ENCODE peak calls at places on chromosomes 12 and 14, in nine cellular contexts. R, F, A, W, T, X, J, O and E are unnamed samples.

GRCh38 chr14:65411656-65412188 is 808 bp upstream of the FUT8 start:
- DNase-seq in R (peak), F (peak), A (peak), W (peak), T (no peak), X (peak), J (peak), O (peak), E (peak)

GRCh38 chr14:58787601-58788000 is 149.8 kb downstream of the DACT1 start:
- DNase-seq in R (no peak), F (no peak), A (no peak), W (no peak), T (no peak), X (no peak), J (no peak), O (no peak), E (no peak)

GRCh38 chr14:99576761-99577705 is 27.0 kb downstream of the CCDC85C start:
- DNase-seq in R (no peak), F (no peak), A (no peak), W (no peak), T (no peak), X (no peak), J (no peak), O (no peak), E (no peak)

GRCh38 chr14:54310151-54310851 is 86.5 kb upstream of the CDKN3 start:
- DNase-seq in R (no peak), F (no peak), A (no peak), W (no peak), T (no peak), X (no peak), J (no peak), O (no peak), E (no peak)

GRCh38 chr14:80110721-80111120 is 100.6 kb downstream of the DIO2 start:
- DNase-seq in R (no peak), F (no peak), A (no peak), W (no peak), T (no peak), X (no peak), J (no peak), O (no peak), E (no peak)

GRCh38 chr12:2944401-2945047 is 14.7 kb upstream of the TEAD4 start:
- DNase-seq in R (no peak), F (peak), A (peak), W (no peak), T (no peak), X (peak), J (peak), O (no peak), E (peak)

GRCh38 chr14:51850651-51851050 is 9.8 kb upstream of the GNG2 start:
- DNase-seq in R (no peak), F (no peak), A (no peak), W (no peak), T (no peak), X (no peak), J (no peak), O (no peak), E (no peak)

GRCh38 chr14:34501997-34502396 is 37.5 kb downstream of the EAPP start:
- DNase-seq in R (no peak), F (no peak), A (no peak), W (no peak), T (no peak), X (no peak), J (no peak), O (peak), E (no peak)

GRCh38 chr12:120532701-120533238 is 1.4 kb upstream of the RNF10 start:
- DNase-seq in R (no peak), F (no peak), A (no peak), W (no peak), T (no peak), X (no peak), J (no peak), O (no peak), E (no peak)

GRCh38 chr12:94082690-94083089 is 65.7 kb upstream of the PLXNC1 start:
- DNase-seq in R (no peak), F (no peak), A (no peak), W (no peak), T (no peak), X (no peak), J (no peak), O (no peak), E (no peak)

GRCh38 chr12:121917950-121918678 is at the start of gene CFAP251:
- DNase-seq in R (peak), F (peak), A (peak), W (peak), T (no peak), X (peak), J (peak), O (peak), E (peak)

GRCh38 chr14:77458249-77458950 is 507 bp downstream of the AHSA1 start:
- DNase-seq in R (peak), F (peak), A (no peak), W (no peak), T (no peak), X (no peak), J (peak), O (peak), E (no peak)

GRCh38 chr12:55724226-55724939 is 4.2 kb downstream of the RDH5 start:
- DNase-seq in R (no peak), F (no peak), A (peak), W (peak), T (no peak), X (peak), J (peak), O (no peak), E (no peak)

GRCh38 chr12:111342376-111342775 is 26.5 kb downstream of the PHETA1 start:
- DNase-seq in R (no peak), F (no peak), A (no peak), W (no peak), T (no peak), X (no peak), J (no peak), O (no peak), E (no peak)

GRCh38 chr14:70640938-70641547 is 673 bp upstream of the TTC9 start:
- DNase-seq in R (no peak), F (peak), A (peak), W (peak), T (no peak), X (no peak), J (no peak), O (peak), E (no peak)

GRCh38 chr14:72608391-72609204 is 285.3 kb downstream of the DPF3 start:
- DNase-seq in R (no peak), F (no peak), A (peak), W (peak), T (peak), X (no peak), J (no peak), O (peak), E (no peak)

GRCh38 chr12:95385646-95386045 is 88.3 kb upstream of the METAP2 start:
- DNase-seq in R (no peak), F (no peak), A (no peak), W (peak), T (no peak), X (no peak), J (peak), O (no peak), E (no peak)

GRCh38 chr12:91413591-91413990 is 231.0 kb upstream of the DCN start:
- DNase-seq in R (no peak), F (no peak), A (no peak), W (no peak), T (peak), X (no peak), J (no peak), O (no peak), E (no peak)

GRCh38 chr12:91219511-91219910 is 36.9 kb upstream of the DCN start:
- DNase-seq in R (no peak), F (no peak), A (no peak), W (no peak), T (peak), X (no peak), J (no peak), O (no peak), E (no peak)

GRCh38 chr12:18752947-18753346 is 15.0 kb downstream of the CAPZA3 start:
- DNase-seq in R (no peak), F (no peak), A (peak), W (no peak), T (no peak), X (no peak), J (no peak), O (no peak), E (no peak)

GRCh38 chr12:19288603-19289244 is 150.6 kb upstream of the AEBP2 start:
- DNase-seq in R (no peak), F (no peak), A (no peak), W (peak), T (peak), X (no peak), J (no peak), O (peak), E (no peak)

GRCh38 chr14:23514009-23514962 is 37.3 kb downstream of the ZFHX2 start:
- DNase-seq in R (no peak), F (no peak), A (no peak), W (no peak), T (no peak), X (no peak), J (no peak), O (no peak), E (no peak)

GRCh38 chr12:120669055-120669828 is 17.7 kb upstream of the MLEC start:
- DNase-seq in R (no peak), F (no peak), A (peak), W (peak), T (no peak), X (no peak), J (peak), O (peak), E (no peak)

GRCh38 chr14:99001241-99001640 is 270.8 kb downstream of the BCL11B start:
- DNase-seq in R (no peak), F (no peak), A (no peak), W (no peak), T (no peak), X (no peak), J (no peak), O (no peak), E (no peak)

GRCh38 chr12:81070846-81071245 is 7.0 kb upstream of the ACSS3 start:
- DNase-seq in R (no peak), F (no peak), A (no peak), W (no peak), T (no peak), X (no peak), J (no peak), O (no peak), E (no peak)

GRCh38 chr12:1914116-1914911 is 4.1 kb downstream of the CACNA2D4 start:
- DNase-seq in R (no peak), F (no peak), A (peak), W (peak), T (no peak), X (peak), J (peak), O (peak), E (peak)

GRCh38 chr14:68110989-68111704 is 291.6 kb downstream of the RAD51B start:
- DNase-seq in R (no peak), F (no peak), A (no peak), W (no peak), T (no peak), X (no peak), J (no peak), O (no peak), E (no peak)

GRCh38 chr12:103268831-103269514 is 226.8 kb downstream of the C12orf42 start:
- DNase-seq in R (no peak), F (no peak), A (no peak), W (no peak), T (no peak), X (no peak), J (no peak), O (no peak), E (no peak)

GRCh38 chr12:108438687-108439086 is 76.4 kb upstream of the FICD start:
- DNase-seq in R (no peak), F (no peak), A (no peak), W (no peak), T (no peak), X (no peak), J (no peak), O (no peak), E (no peak)

GRCh38 chr14:89869606-89870005 is 84.9 kb downstream of the EFCAB11 start:
- DNase-seq in R (no peak), F (no peak), A (no peak), W (no peak), T (no peak), X (no peak), J (no peak), O (no peak), E (no peak)

GRCh38 chr12:117039891-117040309 is 59.3 kb downstream of the TESC start:
- DNase-seq in R (no peak), F (no peak), A (no peak), W (no peak), T (no peak), X (no peak), J (no peak), O (no peak), E (no peak)

GRCh38 chr12:62259311-62259992 is 752 bp upstream of the USP15 start:
- DNase-seq in R (no peak), F (no peak), A (no peak), W (no peak), T (no peak), X (no peak), J (no peak), O (no peak), E (no peak)

GRCh38 chr14:69056389-69056788 is 77.3 kb upstream of the ACTN1 start:
- DNase-seq in R (no peak), F (no peak), A (no peak), W (no peak), T (no peak), X (no peak), J (no peak), O (no peak), E (no peak)

GRCh38 chr12:103561174-103561573 is 25.9 kb upstream of the STAB2 start:
- DNase-seq in R (no peak), F (no peak), A (no peak), W (no peak), T (no peak), X (no peak), J (no peak), O (no peak), E (no peak)

GRCh38 chr12:132498931-132499330 is 9.0 kb downstream of the FBRSL1 start:
- DNase-seq in R (no peak), F (no peak), A (no peak), W (no peak), T (no peak), X (no peak), J (no peak), O (no peak), E (no peak)

GRCh38 chr14:21668377-21668776 is 5.2 kb downstream of the OR4E1 start:
- DNase-seq in R (no peak), F (no peak), A (no peak), W (peak), T (peak), X (no peak), J (no peak), O (peak), E (no peak)